ENCODE peak calls at places on chromosomes 5 and 9, in eight cellular contexts. S is fibroblast of lung, A is H1, C is kidney, Y is tibial artery, R is AG09309, X is fibroblast of mammary gland, L is spleen. Z is an unnamed sample.

GRCh38 chr9:14312721-14313377 is 1.1 kb downstream of the NFIB start:
- DNase-seq in S (peak), A (no peak), C (peak), Y (peak), R (no peak), X (no peak), L (no peak), Z (no peak)

GRCh38 chr9:124629600-124629999 is 122.4 kb upstream of the NR5A1 start:
- DNase-seq in S (peak), A (no peak), C (no peak), Y (no peak), R (peak), X (peak), L (no peak), Z (no peak)

GRCh38 chr9:98108540-98109031 is 10.4 kb downstream of the TRIM14 start:
- DNase-seq in S (no peak), A (no peak), C (no peak), Y (peak), R (no peak), X (no peak), L (no peak), Z (no peak)

GRCh38 chr9:115373000-115373709 is 255.2 kb upstream of the TNC start:
- DNase-seq in S (peak), A (no peak), C (no peak), Y (no peak), R (peak), X (peak), L (no peak), Z (peak)

GRCh38 chr9:101235105-101235866 is 149.5 kb downstream of the BAAT start:
- DNase-seq in S (peak), A (no peak), C (no peak), Y (no peak), R (no peak), X (peak), L (no peak), Z (no peak)

GRCh38 chr5:111432828-111433536 is 79.4 kb downstream of the STARD4 start:
- DNase-seq in S (peak), A (no peak), C (no peak), Y (no peak), R (peak), X (no peak), L (no peak), Z (no peak)

GRCh38 chr9:96522371-96522770 is 72.4 kb downstream of the HABP4 start:
- DNase-seq in S (no peak), A (no peak), C (no peak), Y (no peak), R (no peak), X (no peak), L (no peak), Z (no peak)

GRCh38 chr5:150517272-150518152 is 9.6 kb downstream of the NDST1 start:
- DNase-seq in S (peak), A (no peak), C (peak), Y (no peak), R (peak), X (peak), L (no peak), Z (peak)

GRCh38 chr9:89600831-89601230 is 4.0 kb upstream of the GADD45G start:
- DNase-seq in S (no peak), A (no peak), C (no peak), Y (no peak), R (no peak), X (no peak), L (no peak), Z (no peak)

DNA sequence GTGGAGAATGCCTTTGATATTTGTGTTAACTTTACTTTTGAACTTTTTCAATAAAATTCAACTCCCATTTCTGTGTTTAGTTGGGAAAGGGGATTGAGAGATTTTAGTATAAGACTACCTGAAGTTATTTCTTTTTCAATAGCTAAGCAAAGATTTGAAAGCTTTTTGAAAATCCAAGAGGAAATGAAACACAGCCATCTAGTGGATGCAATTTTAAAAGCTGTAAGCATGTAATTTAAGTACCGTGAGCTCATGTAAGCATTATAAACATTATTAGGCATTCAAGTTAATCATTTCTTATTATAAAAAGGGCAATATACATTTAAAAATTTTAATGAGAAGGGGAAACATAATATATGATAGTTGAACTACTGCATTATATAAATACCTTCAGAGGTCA is 69.8 kb downstream of the CCDC171 start:
- DNase-seq in S (peak), A (no peak), C (no peak), Y (no peak), R (no peak), X (peak), L (no peak), Z (no peak)
- TF ChIP-seq CTCF in S (peak), A (peak), C (no peak), Y (no peak), R (peak), X (peak), L (no peak), Z (peak)

GRCh38 chr5:159459132-159459627 is 128.9 kb upstream of the IL12B start:
- DNase-seq in S (no peak), A (no peak), C (no peak), Y (no peak), R (no peak), X (no peak), L (no peak), Z (no peak)
- H3K4me3 ChIP-seq in S (no peak), A (no peak), C (no peak), Y (no peak), R (no peak), X (no peak), L (no peak), Z (no peak)

DNA sequence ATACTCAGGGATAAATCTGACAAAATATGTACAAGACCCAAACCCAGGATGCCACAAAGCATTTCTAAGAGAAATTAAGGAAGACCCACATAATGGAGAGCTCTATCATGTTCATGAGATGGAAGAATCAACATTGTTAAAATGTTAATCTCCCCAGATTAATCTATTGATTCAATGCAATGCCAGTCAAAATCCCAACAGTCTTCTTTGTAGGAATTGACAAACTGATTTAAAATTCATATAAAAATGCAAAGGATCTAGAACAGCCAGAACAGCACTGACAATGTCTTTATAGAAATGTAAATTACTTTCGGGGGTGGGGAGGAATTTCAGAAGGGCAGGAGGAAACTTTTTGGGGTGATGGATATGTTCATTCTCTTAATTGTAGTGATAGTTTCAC is 281.6 kb upstream of the SEMA6A start:
- DNase-seq in S (no peak), A (no peak), C (no peak), Y (no peak), R (no peak), X (no peak), L (no peak), Z (no peak)
- TF ChIP-seq CTCF in S (no peak), A (no peak), C (no peak), Y (no peak), R (no peak), X (no peak), L (no peak), Z (no peak)

GRCh38 chr9:126515873-126516505 is 97.7 kb upstream of the LMX1B start:
- DNase-seq in S (no peak), A (no peak), C (peak), Y (no peak), R (no peak), X (no peak), L (peak), Z (no peak)

GRCh38 chr9:126518763-126519162 is 95.0 kb upstream of the LMX1B start:
- DNase-seq in S (no peak), A (no peak), C (no peak), Y (no peak), R (no peak), X (no peak), L (no peak), Z (no peak)

GRCh38 chr9:126516936-126517750 is 96.6 kb upstream of the LMX1B start:
- DNase-seq in S (peak), A (no peak), C (peak), Y (peak), R (peak), X (peak), L (peak), Z (peak)

GRCh38 chr9:126516561-126516935 is 97.2 kb upstream of the LMX1B start:
- DNase-seq in S (no peak), A (no peak), C (no peak), Y (peak), R (no peak), X (no peak), L (no peak), Z (no peak)

GRCh38 chr9:126517751-126518261 is 95.9 kb upstream of the LMX1B start:
- DNase-seq in S (no peak), A (no peak), C (no peak), Y (no peak), R (no peak), X (peak), L (peak), Z (no peak)
- H3K4me3 ChIP-seq in S (peak), A (no peak), C (peak), Y (no peak), R (peak), X (no peak), L (peak), Z (no peak)

DNA sequence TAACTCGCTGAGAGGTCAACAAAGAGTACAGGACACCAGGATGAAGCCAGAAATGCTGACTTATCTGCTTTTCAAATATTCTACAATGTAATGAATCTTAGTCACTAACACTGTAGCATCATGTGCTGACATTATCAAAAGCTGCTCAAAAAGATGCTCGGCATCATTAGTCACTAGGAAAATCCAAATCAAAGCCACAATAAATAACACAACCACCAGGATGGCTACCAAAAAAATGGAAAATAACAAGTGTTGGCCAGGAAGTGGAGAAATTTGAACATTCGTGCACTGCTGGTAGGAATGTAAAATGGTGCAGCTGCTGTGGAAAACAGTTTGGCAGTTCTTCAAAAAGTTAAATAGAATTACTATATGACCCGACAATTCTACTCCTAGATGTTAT is 269.1 kb downstream of the GLIS3 start:
- DNase-seq in S (no peak), A (no peak), C (no peak), Y (no peak), R (no peak), X (no peak), L (no peak), Z (no peak)
- TF ChIP-seq CTCF in S (no peak), A (no peak), C (no peak), Y (no peak), R (no peak), X (no peak), L (no peak), Z (no peak)

GRCh38 chr9:35059438-35059837 is 13.0 kb downstream of the VCP start:
- DNase-seq in S (no peak), A (no peak), C (no peak), Y (no peak), R (no peak), X (no peak), L (no peak), Z (no peak)
- H3K4me3 ChIP-seq in S (no peak), A (no peak), C (no peak), Y (no peak), R (no peak), X (no peak), L (no peak), Z (no peak)

GRCh38 chr5:82312373-82312856 is 34.3 kb upstream of the RPS23 start:
- DNase-seq in S (peak), A (peak), C (no peak), Y (peak), R (no peak), X (peak), L (no peak), Z (no peak)
- TF ChIP-seq CTCF in S (peak), A (peak), C (peak), Y (peak), R (peak), X (peak), L (peak), Z (peak)

DNA sequence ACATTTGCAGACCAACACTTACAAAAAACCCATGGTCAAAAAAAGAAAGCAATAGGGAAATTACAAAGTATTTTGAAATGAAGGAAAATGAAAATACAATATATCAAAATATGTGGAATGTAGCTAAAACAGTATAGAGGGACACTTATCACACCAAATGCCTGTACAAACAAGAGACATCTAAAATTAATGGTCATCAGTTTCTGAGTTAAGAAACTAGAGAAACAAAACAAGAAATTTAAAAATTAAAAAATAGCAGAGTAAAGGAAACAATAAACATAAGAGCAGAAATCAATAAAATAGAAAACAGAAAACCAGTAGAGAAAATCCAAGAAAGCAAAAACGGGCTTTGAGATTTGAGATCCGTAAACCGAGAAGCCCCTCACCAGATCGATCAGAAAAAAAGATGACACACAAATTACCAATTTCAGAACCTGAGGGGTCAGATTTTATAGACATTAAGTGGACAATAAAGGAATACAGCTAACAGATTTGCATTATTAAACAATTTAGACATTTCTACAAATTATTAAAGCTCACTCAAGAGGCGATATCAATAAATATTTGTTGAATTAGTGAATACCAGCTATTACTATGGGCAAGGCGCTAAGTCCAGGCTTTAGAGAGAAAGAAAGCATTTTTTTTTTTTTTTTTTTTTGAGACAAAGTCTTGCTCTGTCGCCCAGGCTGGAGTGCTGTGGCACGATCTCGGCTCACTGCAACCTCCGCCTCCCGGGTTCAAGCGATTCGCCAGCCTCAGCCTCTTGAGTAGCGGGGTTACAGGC is 1.0 kb upstream of the TENT2 start:
- DNase-seq in S (no peak), A (no peak), C (no peak), Y (no peak), R (no peak), X (no peak), L (no peak), Z (no peak)
- H3K4me3 ChIP-seq in S (peak), A (peak), C (peak), Y (peak), R (peak), X (peak), L (peak), Z (peak)

GRCh38 chr5:87541033-87541432 is 128.3 kb upstream of the CCNH start:
- DNase-seq in S (peak), A (no peak), C (no peak), Y (no peak), R (peak), X (peak), L (no peak), Z (no peak)
- TF ChIP-seq CTCF in S (no peak), A (peak), C (no peak), Y (no peak), R (no peak), X (peak), L (no peak), Z (no peak)

Z was measured in AG04449.